ENCODE peak calls at places on chromosome 4, in nine cellular contexts. D, K, O, M, H, E, S, Z and Q are unnamed samples.

GRCh38 chr4:53346920-53347852 is 18.7 kb downstream of the SCFD2 start:
- DNase-seq in D (no peak), K (peak), O (no peak), M (peak), H (no peak), E (peak), S (no peak), Z (peak), Q (no peak)

GRCh38 chr4:173328236-173328901 is 5.8 kb downstream of the HMGB2 start:
- DNase-seq in D (no peak), K (no peak), O (no peak), M (no peak), H (no peak), E (no peak), S (no peak), Z (no peak), Q (no peak)

GRCh38 chr4:138310991-138311390 is 68.8 kb upstream of the SLC7A11 start:
- DNase-seq in D (no peak), K (no peak), O (no peak), M (peak), H (no peak), E (peak), S (no peak), Z (peak), Q (no peak)

GRCh38 chr4:185411833-185412232 is 13.9 kb downstream of the UFSP2 start:
- DNase-seq in D (no peak), K (no peak), O (no peak), M (no peak), H (no peak), E (no peak), S (no peak), Z (no peak), Q (no peak)

GRCh38 chr4:99179626-99180025 is 35.5 kb upstream of the ADH4 start:
- DNase-seq in D (no peak), K (no peak), O (no peak), M (no peak), H (no peak), E (no peak), S (no peak), Z (no peak), Q (no peak)

GRCh38 chr4:139761461-139761860 is 95.8 kb downstream of the MGST2 start:
- DNase-seq in D (no peak), K (no peak), O (no peak), M (no peak), H (peak), E (peak), S (no peak), Z (peak), Q (no peak)

GRCh38 chr4:21790437-21791029 is 158.0 kb downstream of the KCNIP4 start:
- DNase-seq in D (peak), K (peak), O (no peak), M (peak), H (no peak), E (peak), S (no peak), Z (peak), Q (no peak)

GRCh38 chr4:175308236-175308635 is 390.1 kb downstream of the ADAM29 start:
- DNase-seq in D (no peak), K (no peak), O (no peak), M (peak), H (no peak), E (peak), S (no peak), Z (no peak), Q (no peak)

GRCh38 chr4:169485791-169486742 is 126.3 kb downstream of the NEK1 start:
- DNase-seq in D (peak), K (peak), O (no peak), M (peak), H (no peak), E (peak), S (no peak), Z (peak), Q (peak)

GRCh38 chr4:30586850-30587249 is 133.3 kb upstream of the PCDH7 start:
- DNase-seq in D (no peak), K (no peak), O (peak), M (no peak), H (no peak), E (no peak), S (no peak), Z (no peak), Q (no peak)

GRCh38 chr4:121208571-121208970 is 44.5 kb upstream of the TNIP3 start:
- DNase-seq in D (no peak), K (no peak), O (no peak), M (no peak), H (no peak), E (no peak), S (no peak), Z (no peak), Q (no peak)

GRCh38 chr4:26321326-26322276 is 787 bp downstream of the RBPJ start:
- DNase-seq in D (peak), K (peak), O (no peak), M (peak), H (no peak), E (no peak), S (no peak), Z (peak), Q (no peak)

GRCh38 chr4:55363618-55364420 is 17.8 kb downstream of the SRD5A3 start:
- DNase-seq in D (peak), K (peak), O (no peak), M (peak), H (no peak), E (no peak), S (no peak), Z (no peak), Q (no peak)

GRCh38 chr4:76690091-76690905 is 207.6 kb downstream of the SOWAHB start:
- DNase-seq in D (no peak), K (no peak), O (no peak), M (peak), H (no peak), E (peak), S (no peak), Z (peak), Q (no peak)

GRCh38 chr4:3781193-3781886 is 15.2 kb downstream of the ADRA2C start:
- DNase-seq in D (no peak), K (no peak), O (peak), M (no peak), H (no peak), E (no peak), S (no peak), Z (no peak), Q (no peak)

GRCh38 chr4:140876597-140877364 is 120.6 kb upstream of the TBC1D9 start:
- DNase-seq in D (no peak), K (no peak), O (no peak), M (peak), H (no peak), E (no peak), S (no peak), Z (peak), Q (no peak)

GRCh38 chr4:88177981-88178632 is 19.7 kb upstream of the ABCG2 start:
- DNase-seq in D (no peak), K (peak), O (no peak), M (peak), H (no peak), E (peak), S (no peak), Z (peak), Q (no peak)

GRCh38 chr4:48025005-48025404 is 8.4 kb downstream of the NIPAL1 start:
- DNase-seq in D (no peak), K (peak), O (no peak), M (peak), H (no peak), E (no peak), S (no peak), Z (no peak), Q (no peak)

GRCh38 chr4:120720354-120720753 is 202.2 kb downstream of the PRDM5 start:
- DNase-seq in D (no peak), K (no peak), O (no peak), M (no peak), H (no peak), E (no peak), S (no peak), Z (no peak), Q (no peak)

GRCh38 chr4:89509708-89510269 is 202.2 kb upstream of the GPRIN3 start:
- DNase-seq in D (no peak), K (no peak), O (no peak), M (peak), H (no peak), E (peak), S (peak), Z (peak), Q (no peak)

GRCh38 chr4:84243685-84244084 is 255.4 kb downstream of the NKX6-1 start:
- DNase-seq in D (no peak), K (no peak), O (peak), M (no peak), H (no peak), E (no peak), S (no peak), Z (no peak), Q (no peak)

GRCh38 chr4:165101641-165102040 is 11.0 kb downstream of the TMEM192 start:
- DNase-seq in D (no peak), K (no peak), O (no peak), M (no peak), H (no peak), E (no peak), S (no peak), Z (no peak), Q (no peak)